ENCODE peak calls at places on chromosomes 12 and 14, in five cellular contexts. Q is endothelial cell of umbilical vein, J is body of pancreas, V is spleen, N is keratinocyte. H is an unnamed sample.

GRCh38 chr14:56998728-56999127 is 188.4 kb upstream of the OTX2 start:
- DNase-seq in Q (no peak), J (no peak), V (no peak), N (no peak), H (no peak)

GRCh38 chr12:108121353-108121752 is 7.7 kb upstream of the WSCD2 start:
- DNase-seq in Q (no peak), J (no peak), V (no peak), N (no peak), H (no peak)

GRCh38 chr12:19431407-19432308 is 7.6 kb upstream of the AEBP2 start:
- DNase-seq in Q (peak; percentile 75), J (no peak), V (no peak), N (peak; percentile 90), H (no peak)

GRCh38 chr12:109759076-109759420 is 45.4 kb downstream of the FAM222A start:
- DNase-seq in Q (no peak), J (peak; percentile 5), V (no peak), N (no peak), H (no peak)

GRCh38 chr12:3313655-3314305 is 177.2 kb upstream of the PRMT8 start:
- DNase-seq in Q (peak; percentile 20), J (no peak), V (no peak), N (no peak), H (no peak)

GRCh38 chr12:113479578-113480335 is 8.1 kb upstream of the LHX5 start:
- DNase-seq in Q (peak; percentile 28), J (peak; percentile 37), V (no peak), N (no peak), H (no peak)

GRCh38 chr12:75905975-75906374 is 125.6 kb downstream of the PHLDA1 start:
- DNase-seq in Q (no peak), J (no peak), V (no peak), N (no peak), H (no peak)

GRCh38 chr14:101191882-101192660 is 288.5 kb upstream of the RTL1 start:
- DNase-seq in Q (no peak), J (no peak), V (no peak), N (no peak), H (no peak)

GRCh38 chr12:132761032-132761910 is at the start of gene ANKLE2:
- DNase-seq in Q (peak; percentile 52), J (peak; percentile 44), V (peak; percentile 92), N (no peak), H (no peak)

DNA sequence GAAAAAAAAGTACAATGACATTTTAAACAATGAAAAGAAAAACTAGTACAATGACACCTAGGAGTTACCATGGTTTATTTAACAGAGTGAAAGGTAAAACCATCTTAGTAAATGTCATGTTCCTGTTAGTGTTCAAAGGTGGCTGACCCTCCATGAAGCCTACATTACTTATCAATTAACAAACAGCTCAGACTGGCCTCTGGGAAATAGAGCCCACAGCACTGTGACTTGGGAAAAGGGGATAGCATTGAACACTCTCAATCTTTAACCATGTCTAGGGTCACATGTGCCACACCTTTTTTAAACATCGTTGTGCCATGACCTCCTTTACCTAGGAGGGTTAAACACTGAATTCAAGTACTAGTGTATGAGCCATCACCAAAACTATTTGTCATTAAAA is 106.3 kb upstream of the SOX5 start:
- DNase-seq in Q (no peak), J (no peak), V (no peak), N (no peak), H (no peak)
- H3K4me3 ChIP-seq in Q (no peak overlapping the region), J (no peak overlapping the region), V (no peak overlapping the region), N (no peak overlapping the region), H (no peak overlapping the region)

DNA sequence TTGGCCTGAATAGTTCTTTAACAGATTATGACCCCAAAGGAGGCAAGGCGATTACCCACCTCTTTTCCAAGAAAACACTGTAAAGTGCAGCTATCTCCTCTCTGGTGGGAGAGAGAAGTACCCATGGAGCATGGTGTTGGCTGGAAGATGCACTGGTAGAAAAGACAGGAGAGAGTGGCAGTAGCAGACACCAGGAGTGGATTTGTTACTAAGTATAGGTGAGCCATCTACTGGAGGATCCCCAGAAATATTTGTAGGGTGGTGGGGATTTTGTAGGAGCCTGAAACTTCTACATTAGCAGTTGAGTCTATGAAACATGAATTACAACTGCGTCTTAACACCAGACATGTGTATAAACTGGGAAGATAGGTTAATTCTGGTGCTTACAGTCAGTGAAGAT is 148.0 kb downstream of the SLC38A4 start:
- DNase-seq in Q (peak; percentile 41), J (no peak), V (no peak), N (no peak), H (no peak)
- TF ChIP-seq CTCF in Q (peak; percentile 19), J (no peak), V (no peak), N (peak; percentile 46), H (peak; percentile 43)

DNA sequence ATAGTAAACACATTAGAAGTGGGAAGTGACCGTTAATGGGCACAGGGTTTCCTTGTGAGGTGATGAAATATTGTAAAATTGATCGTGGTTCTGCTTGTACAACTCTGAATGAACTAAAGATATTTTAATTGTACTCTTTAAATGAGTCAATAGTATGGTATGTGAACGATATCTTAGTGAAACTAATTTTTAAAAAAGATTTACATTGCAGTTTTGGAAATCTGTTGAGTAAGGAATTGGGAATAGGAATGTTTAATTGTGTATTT is 1.7 kb downstream of the ZNF410 start:
- DNase-seq in Q (peak; percentile 10), J (no peak), V (no peak), N (peak; percentile 25), H (no peak)
- H3K4me3 ChIP-seq in Q (peak overlapping the region; percentile 87), J (no peak overlapping the region), V (no peak overlapping the region), N (peak overlapping the region; percentile 98), H (peak overlapping the region; percentile 92)

GRCh38 chr14:25032092-25032784 is 17.7 kb downstream of the STXBP6 start:
- DNase-seq in Q (no peak), J (no peak), V (no peak), N (no peak), H (no peak)

GRCh38 chr14:25038044-25038668 is 11.8 kb downstream of the STXBP6 start:
- DNase-seq in Q (no peak), J (no peak), V (no peak), N (no peak), H (no peak)

GRCh38 chr14:25033358-25033757 is 16.6 kb downstream of the STXBP6 start:
- DNase-seq in Q (no peak), J (no peak), V (no peak), N (no peak), H (no peak)

GRCh38 chr14:25037032-25037431 is 12.9 kb downstream of the STXBP6 start:
- DNase-seq in Q (no peak), J (no peak), V (no peak), N (no peak), H (no peak)

GRCh38 chr14:25034803-25035681 is 14.9 kb downstream of the STXBP6 start:
- DNase-seq in Q (no peak), J (no peak), V (no peak), N (no peak), H (no peak)
- TF ChIP-seq CTCF in Q (no peak), J (no peak), V (no peak), N (no peak), H (no peak)

DNA sequence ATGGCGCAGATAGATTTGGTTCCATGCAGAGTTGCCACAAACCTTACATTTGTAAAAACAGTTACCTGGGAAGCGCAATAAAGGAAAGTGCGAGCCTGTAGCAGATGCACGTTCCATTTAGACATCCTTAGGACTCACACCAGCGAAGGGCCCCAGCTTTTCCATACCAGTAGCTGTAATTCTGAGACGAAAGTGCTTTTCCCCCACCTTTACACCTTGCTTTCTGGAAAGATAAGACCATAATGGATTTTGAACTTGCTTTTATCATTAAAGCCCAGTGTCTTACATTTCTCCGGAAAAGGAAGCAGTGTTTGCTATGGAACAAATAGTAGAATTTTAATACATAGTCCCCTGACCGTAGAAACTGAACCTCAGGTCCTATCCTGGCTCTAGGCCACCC is 616 bp upstream of the CCDC77 start:
- DNase-seq in Q (no peak), J (no peak), V (no peak), N (no peak), H (no peak)
- H3K4me3 ChIP-seq in Q (peak overlapping the region; percentile 33), J (peak overlapping the region; percentile 98), V (peak overlapping the region; percentile 81), N (peak overlapping the region; percentile 86), H (peak overlapping the region; percentile 98)

GRCh38 chr12:86730233-86730632 is 474.0 kb upstream of the MGAT4C start:
- DNase-seq in Q (no peak), J (no peak), V (no peak), N (no peak), H (no peak)

GRCh38 chr12:86741531-86741930 is 485.3 kb upstream of the MGAT4C start:
- DNase-seq in Q (no peak), J (no peak), V (no peak), N (no peak), H (peak; percentile 2)

GRCh38 chr12:86735072-86735471 is 478.9 kb upstream of the MGAT4C start:
- DNase-seq in Q (no peak), J (no peak), V (no peak), N (no peak), H (no peak)

DNA sequence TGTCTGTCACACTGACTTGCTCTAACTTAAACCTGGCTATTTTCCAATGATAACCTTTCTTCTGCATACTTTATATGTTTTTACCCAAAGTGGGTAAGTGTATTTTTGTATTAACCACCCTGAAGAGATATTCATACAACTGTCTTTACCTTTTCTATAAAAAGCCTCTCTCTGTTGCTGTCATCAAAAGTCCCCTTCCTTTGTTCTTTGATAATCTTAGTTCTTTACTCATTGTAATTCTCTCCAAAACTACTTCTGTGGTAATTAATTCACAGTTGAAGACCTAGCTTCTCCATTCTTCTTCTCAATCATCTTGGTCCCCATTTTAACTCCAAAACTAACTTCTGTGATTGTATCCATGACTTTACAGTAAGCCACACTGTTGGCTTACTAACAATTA is 479.7 kb upstream of the MGAT4C start:
- DNase-seq in Q (no peak), J (no peak), V (no peak), N (no peak), H (no peak)
- TF ChIP-seq CTCF in Q (no peak), J (no peak), V (no peak), N (no peak), H (no peak)

DNA sequence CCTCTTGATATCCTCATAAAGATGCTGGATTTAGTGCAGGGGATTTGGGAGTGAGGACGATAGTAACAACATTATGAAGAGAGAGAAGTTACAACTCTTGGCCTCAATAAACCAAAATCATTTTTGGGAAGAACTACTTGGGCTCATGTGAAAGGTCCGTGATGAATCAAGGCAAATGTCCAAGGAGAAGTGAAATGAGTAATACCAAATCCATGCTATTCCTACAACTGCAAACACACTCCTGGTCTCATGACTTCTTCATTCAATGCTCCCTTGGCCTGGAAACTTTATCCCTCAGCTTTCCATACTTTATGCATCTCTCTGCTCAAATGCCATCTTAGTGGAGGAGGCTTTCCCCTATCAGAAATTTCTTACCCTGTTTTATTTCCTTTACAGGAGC is 162.1 kb upstream of the LMNTD1 start:
- DNase-seq in Q (no peak), J (no peak), V (no peak), N (no peak), H (no peak)
- H3K4me3 ChIP-seq in Q (no peak overlapping the region), J (no peak overlapping the region), V (no peak overlapping the region), N (no peak overlapping the region), H (no peak overlapping the region)

GRCh38 chr14:68363401-68363800 is 429.5 kb downstream of the ZFP36L1 start:
- DNase-seq in Q (no peak), J (no peak), V (no peak), N (no peak), H (no peak)
- TF ChIP-seq CTCF in Q (no peak), J (no peak), V (no peak), N (no peak), H (peak; percentile 7)